ENCODE peak calls at places on chromosomes 4 and X, in five cellular contexts. One of them, this sample, is unnamed.

GRCh38 chr4:182292657-182293056 is 49.5 kb downstream of the TENM3 start:
- DNase-seq in amygdala: no peak
- DNase-seq in LoVo: no peak
- DNase-seq in frontal cortex: no peak
- DNase-seq in GDM1: no peak
- DNase-seq in this sample: no peak

GRCh38 chr4:154616287-154616686 is 3.8 kb upstream of the FGG start:
- DNase-seq in GDM1: no peak
- DNase-seq in LoVo: no peak
- DNase-seq in amygdala: no peak
- DNase-seq in frontal cortex: no peak
- DNase-seq in this sample: no peak

GRCh38 chr4:121252224-121252806 is 88.2 kb upstream of the TNIP3 start:
- DNase-seq in LoVo: peak
- DNase-seq in GDM1: peak
- DNase-seq in amygdala: peak
- DNase-seq in frontal cortex: peak
- DNase-seq in this sample: peak

GRCh38 chr4:117983541-117984451 is 50.5 kb upstream of the NDST3 start:
- DNase-seq in GDM1: peak
- DNase-seq in LoVo: no peak
- DNase-seq in frontal cortex: no peak
- DNase-seq in amygdala: no peak
- DNase-seq in this sample: peak

GRCh38 chr4:73917081-73917501 is 47.9 kb downstream of the CXCL1 start:
- DNase-seq in frontal cortex: no peak
- DNase-seq in amygdala: no peak
- DNase-seq in LoVo: peak
- DNase-seq in GDM1: no peak
- DNase-seq in this sample: no peak

GRCh38 chr4:38275331-38275821 is 315.2 kb downstream of the PTTG2 start:
- DNase-seq in amygdala: no peak
- DNase-seq in GDM1: no peak
- DNase-seq in LoVo: peak
- DNase-seq in frontal cortex: no peak
- DNase-seq in this sample: peak

GRCh38 chrX:149497054-149497453 is 8.1 kb downstream of the IDS start:
- DNase-seq in GDM1: no peak
- DNase-seq in frontal cortex: no peak
- DNase-seq in LoVo: no peak
- DNase-seq in amygdala: no peak
- DNase-seq in this sample: no peak

GRCh38 chr4:77201343-77201742 is 44.3 kb downstream of the CCNG2 start:
- DNase-seq in GDM1: no peak
- DNase-seq in amygdala: no peak
- DNase-seq in frontal cortex: no peak
- DNase-seq in LoVo: no peak
- DNase-seq in this sample: no peak

GRCh38 chr4:40924096-40924792 is 174.5 kb downstream of the NSUN7 start:
- DNase-seq in LoVo: peak
- DNase-seq in amygdala: no peak
- DNase-seq in frontal cortex: peak
- DNase-seq in GDM1: peak
- DNase-seq in this sample: peak

GRCh38 chrX:129779747-129780146 is at the start of gene SASH3:
- DNase-seq in amygdala: peak
- DNase-seq in frontal cortex: no peak
- DNase-seq in GDM1: peak
- DNase-seq in LoVo: no peak
- DNase-seq in this sample: no peak

GRCh38 chrX:129759576-129760061 is 20.1 kb upstream of the SASH3 start:
- DNase-seq in frontal cortex: peak
- DNase-seq in GDM1: peak
- DNase-seq in amygdala: no peak
- DNase-seq in LoVo: no peak
- DNase-seq in this sample: peak

GRCh38 chrX:119488749-119489148 is 20.5 kb downstream of the SLC25A5 start:
- DNase-seq in GDM1: peak
- DNase-seq in amygdala: no peak
- DNase-seq in LoVo: peak
- DNase-seq in frontal cortex: peak
- DNase-seq in this sample: peak

GRCh38 chrX:38311743-38312142 is 15.6 kb downstream of the RPGR start:
- DNase-seq in amygdala: no peak
- DNase-seq in GDM1: no peak
- DNase-seq in LoVo: no peak
- DNase-seq in frontal cortex: no peak
- DNase-seq in this sample: no peak

GRCh38 chrX:72238183-72238582 is 644 bp downstream of the ERCC6L start:
- DNase-seq in GDM1: no peak
- DNase-seq in frontal cortex: no peak
- DNase-seq in LoVo: no peak
- DNase-seq in amygdala: no peak
- DNase-seq in this sample: peak

GRCh38 chr4:57051100-57051499 is 59.1 kb downstream of the IGFBP7 start:
- DNase-seq in amygdala: no peak
- DNase-seq in GDM1: no peak
- DNase-seq in frontal cortex: no peak
- DNase-seq in LoVo: no peak
- DNase-seq in this sample: no peak

GRCh38 chr4:15906024-15906443 is 32.5 kb downstream of the FGFBP1 start:
- DNase-seq in GDM1: no peak
- DNase-seq in LoVo: peak
- DNase-seq in amygdala: no peak
- DNase-seq in frontal cortex: peak
- DNase-seq in this sample: peak